ENCODE peak calls at places on chromosomes 7 and 10, in six cellular contexts. One of them, this sample, is unnamed.

GRCh38 chr10:31771345-31771831 is 157.2 kb downstream of the ARHGAP12 start:
- DNase-seq in CD8-positive, alpha-beta T cell: no peak
- DNase-seq in NB4: no peak
- DNase-seq in thyroid gland: no peak
- DNase-seq in kidney: no peak
- DNase-seq in WERI-Rb-1: no peak
- DNase-seq in this sample: peak

GRCh38 chr7:40674316-40674715 is 539.5 kb downstream of the SUGCT start:
- DNase-seq in CD8-positive, alpha-beta T cell: no peak
- DNase-seq in NB4: no peak
- DNase-seq in thyroid gland: no peak
- DNase-seq in kidney: no peak
- DNase-seq in WERI-Rb-1: no peak
- DNase-seq in this sample: no peak

GRCh38 chr10:63720072-63720537 is 198.9 kb downstream of the REEP3 start:
- DNase-seq in CD8-positive, alpha-beta T cell: peak
- DNase-seq in NB4: peak
- DNase-seq in thyroid gland: peak
- DNase-seq in kidney: no peak
- DNase-seq in WERI-Rb-1: peak
- DNase-seq in this sample: no peak

GRCh38 chr10:33336606-33337334 is 2.3 kb upstream of the NRP1 start:
- DNase-seq in CD8-positive, alpha-beta T cell: no peak
- DNase-seq in NB4: peak
- DNase-seq in thyroid gland: peak
- DNase-seq in kidney: peak
- DNase-seq in WERI-Rb-1: peak
- DNase-seq in this sample: no peak

GRCh38 chr7:63900394-63901203 is 98.0 kb upstream of the ZNF722 start:
- DNase-seq in CD8-positive, alpha-beta T cell: peak
- DNase-seq in NB4: peak
- DNase-seq in thyroid gland: peak
- DNase-seq in kidney: peak
- DNase-seq in WERI-Rb-1: no peak
- DNase-seq in this sample: no peak

GRCh38 chr7:106425017-106425719 is 140.4 kb upstream of the NAMPT start:
- DNase-seq in CD8-positive, alpha-beta T cell: no peak
- DNase-seq in NB4: peak
- DNase-seq in thyroid gland: peak
- DNase-seq in kidney: peak
- DNase-seq in WERI-Rb-1: no peak
- DNase-seq in this sample: peak

GRCh38 chr7:7667187-7667586 is 26.6 kb downstream of the UMAD1 start:
- DNase-seq in CD8-positive, alpha-beta T cell: no peak
- DNase-seq in NB4: no peak
- DNase-seq in thyroid gland: no peak
- DNase-seq in kidney: no peak
- DNase-seq in WERI-Rb-1: peak
- DNase-seq in this sample: no peak

GRCh38 chr7:116030626-116031276 is at the start of gene TFEC:
- DNase-seq in CD8-positive, alpha-beta T cell: no peak
- DNase-seq in NB4: peak
- DNase-seq in thyroid gland: no peak
- DNase-seq in kidney: no peak
- DNase-seq in WERI-Rb-1: no peak
- DNase-seq in this sample: no peak

GRCh38 chr10:63683686-63684085 is 162.5 kb downstream of the REEP3 start:
- DNase-seq in CD8-positive, alpha-beta T cell: no peak
- DNase-seq in NB4: no peak
- DNase-seq in thyroid gland: no peak
- DNase-seq in kidney: no peak
- DNase-seq in WERI-Rb-1: no peak
- DNase-seq in this sample: no peak

GRCh38 chr10:60536529-60537114 is 146.9 kb upstream of the ANK3 start:
- DNase-seq in CD8-positive, alpha-beta T cell: no peak
- DNase-seq in NB4: no peak
- DNase-seq in thyroid gland: no peak
- DNase-seq in kidney: no peak
- DNase-seq in WERI-Rb-1: no peak
- DNase-seq in this sample: peak

GRCh38 chr10:33271969-33272583 is 62.4 kb downstream of the NRP1 start:
- DNase-seq in CD8-positive, alpha-beta T cell: no peak
- DNase-seq in NB4: no peak
- DNase-seq in thyroid gland: no peak
- DNase-seq in kidney: no peak
- DNase-seq in WERI-Rb-1: no peak
- DNase-seq in this sample: no peak

GRCh38 chr7:14936530-14936929 is 34.0 kb upstream of the DGKB start:
- DNase-seq in CD8-positive, alpha-beta T cell: no peak
- DNase-seq in NB4: no peak
- DNase-seq in thyroid gland: no peak
- DNase-seq in kidney: peak
- DNase-seq in WERI-Rb-1: no peak
- DNase-seq in this sample: peak

GRCh38 chr10:119807960-119808697 is 64.5 kb downstream of the MCMBP start:
- DNase-seq in CD8-positive, alpha-beta T cell: no peak
- DNase-seq in NB4: peak
- DNase-seq in thyroid gland: no peak
- DNase-seq in kidney: no peak
- DNase-seq in WERI-Rb-1: no peak
- DNase-seq in this sample: peak

GRCh38 chr7:36600869-36601530 is 123.3 kb downstream of the AOAH start:
- DNase-seq in CD8-positive, alpha-beta T cell: no peak
- DNase-seq in NB4: no peak
- DNase-seq in thyroid gland: no peak
- DNase-seq in kidney: no peak
- DNase-seq in WERI-Rb-1: no peak
- DNase-seq in this sample: peak

GRCh38 chr7:99928994-99929729 is at the start of gene GJC3:
- DNase-seq in CD8-positive, alpha-beta T cell: peak
- DNase-seq in NB4: peak
- DNase-seq in thyroid gland: peak
- DNase-seq in kidney: peak
- DNase-seq in WERI-Rb-1: peak
- DNase-seq in this sample: no peak

GRCh38 chr10:116164291-116164690 is 108.7 kb downstream of the GFRA1 start:
- DNase-seq in CD8-positive, alpha-beta T cell: no peak
- DNase-seq in NB4: no peak
- DNase-seq in thyroid gland: no peak
- DNase-seq in kidney: no peak
- DNase-seq in WERI-Rb-1: no peak
- DNase-seq in this sample: no peak

GRCh38 chr7:17403996-17404395 is 105.5 kb downstream of the AHR start:
- DNase-seq in CD8-positive, alpha-beta T cell: no peak
- DNase-seq in NB4: peak
- DNase-seq in thyroid gland: no peak
- DNase-seq in kidney: no peak
- DNase-seq in WERI-Rb-1: no peak
- DNase-seq in this sample: no peak

GRCh38 chr10:3397846-3398245 is 225.3 kb upstream of the PITRM1 start:
- DNase-seq in CD8-positive, alpha-beta T cell: no peak
- DNase-seq in NB4: no peak
- DNase-seq in thyroid gland: no peak
- DNase-seq in kidney: peak
- DNase-seq in WERI-Rb-1: no peak
- DNase-seq in this sample: no peak

GRCh38 chr10:22693371-22693784 is 21.0 kb downstream of the PIP4K2A start:
- DNase-seq in CD8-positive, alpha-beta T cell: no peak
- DNase-seq in NB4: peak
- DNase-seq in thyroid gland: no peak
- DNase-seq in kidney: no peak
- DNase-seq in WERI-Rb-1: no peak
- DNase-seq in this sample: peak

GRCh38 chr7:44067064-44067951 is 1.9 kb upstream of the PGAM2 start:
- DNase-seq in CD8-positive, alpha-beta T cell: no peak
- DNase-seq in NB4: peak
- DNase-seq in thyroid gland: no peak
- DNase-seq in kidney: peak
- DNase-seq in WERI-Rb-1: no peak
- DNase-seq in this sample: no peak

GRCh38 chr7:143884978-143885559 is 16.9 kb downstream of the TCAF1 start:
- DNase-seq in CD8-positive, alpha-beta T cell: no peak
- DNase-seq in NB4: no peak
- DNase-seq in thyroid gland: peak
- DNase-seq in kidney: peak
- DNase-seq in WERI-Rb-1: peak
- DNase-seq in this sample: no peak

GRCh38 chr10:91032614-91033248 is 111.8 kb upstream of the ANKRD1 start:
- DNase-seq in CD8-positive, alpha-beta T cell: no peak
- DNase-seq in NB4: no peak
- DNase-seq in thyroid gland: no peak
- DNase-seq in kidney: no peak
- DNase-seq in WERI-Rb-1: no peak
- DNase-seq in this sample: peak

GRCh38 chr10:91035650-91036292 is 114.9 kb upstream of the ANKRD1 start:
- DNase-seq in CD8-positive, alpha-beta T cell: no peak
- DNase-seq in NB4: no peak
- DNase-seq in thyroid gland: no peak
- DNase-seq in kidney: no peak
- DNase-seq in WERI-Rb-1: no peak
- DNase-seq in this sample: no peak

GRCh38 chr10:91034494-91035157 is 113.7 kb upstream of the ANKRD1 start:
- DNase-seq in CD8-positive, alpha-beta T cell: no peak
- DNase-seq in NB4: no peak
- DNase-seq in thyroid gland: peak
- DNase-seq in kidney: peak
- DNase-seq in WERI-Rb-1: no peak
- DNase-seq in this sample: peak

GRCh38 chr10:91033536-91033935 is 112.6 kb upstream of the ANKRD1 start:
- DNase-seq in CD8-positive, alpha-beta T cell: no peak
- DNase-seq in NB4: no peak
- DNase-seq in thyroid gland: no peak
- DNase-seq in kidney: no peak
- DNase-seq in WERI-Rb-1: no peak
- DNase-seq in this sample: no peak

DNA sequence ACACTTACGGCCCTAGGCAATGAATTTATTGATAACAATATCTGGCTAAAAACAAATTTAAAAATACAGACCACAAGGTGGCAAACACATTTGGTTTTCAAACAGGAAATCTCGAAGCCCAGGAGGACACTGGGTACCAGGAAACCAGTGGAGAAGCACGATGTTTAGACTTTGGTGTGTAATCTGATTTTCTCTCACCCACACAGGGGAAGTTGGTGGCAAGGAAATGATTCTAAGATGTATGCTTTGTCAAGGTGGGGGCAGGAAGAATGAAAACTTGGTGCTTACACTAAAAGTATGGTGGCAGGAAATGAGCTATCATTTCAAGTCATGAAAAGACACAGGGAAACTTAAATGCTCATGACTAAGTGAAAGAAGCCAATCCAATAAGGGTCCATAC is 113.2 kb upstream of the ANKRD1 start:
- DNase-seq in CD8-positive, alpha-beta T cell: peak
- DNase-seq in NB4: no peak
- DNase-seq in thyroid gland: no peak
- DNase-seq in kidney: no peak
- DNase-seq in WERI-Rb-1: no peak
- DNase-seq in this sample: no peak
- H3K4me3 ChIP-seq in CD8-positive, alpha-beta T cell: no peak
- H3K4me3 ChIP-seq in NB4: no peak
- H3K4me3 ChIP-seq in thyroid gland: no peak
- H3K4me3 ChIP-seq in kidney: no peak
- H3K4me3 ChIP-seq in WERI-Rb-1: no peak
- H3K4me3 ChIP-seq in this sample: no peak

DNA sequence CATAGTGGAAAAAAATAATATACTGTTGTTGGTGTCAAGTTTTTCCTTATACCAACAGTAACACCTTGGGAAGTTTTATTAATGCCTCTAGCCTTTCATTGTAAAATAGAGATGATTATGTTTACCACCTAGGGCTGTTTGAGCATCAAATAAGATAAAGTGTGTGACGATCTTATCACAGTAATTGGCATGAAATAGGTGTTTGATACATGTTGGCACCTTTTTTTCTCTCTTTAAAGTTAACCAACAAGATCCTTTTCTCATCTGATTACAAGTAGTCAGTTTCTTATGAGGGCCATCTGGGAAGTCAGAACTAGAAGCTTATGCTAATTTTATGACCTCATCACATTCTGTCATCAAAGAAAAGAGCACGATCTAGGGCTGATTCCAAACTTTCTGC is 669.5 kb downstream of the CCSER2 start:
- DNase-seq in CD8-positive, alpha-beta T cell: no peak
- DNase-seq in NB4: no peak
- DNase-seq in thyroid gland: no peak
- DNase-seq in kidney: no peak
- DNase-seq in WERI-Rb-1: no peak
- DNase-seq in this sample: no peak
- H3K4me3 ChIP-seq in CD8-positive, alpha-beta T cell: no peak
- H3K4me3 ChIP-seq in NB4: no peak
- H3K4me3 ChIP-seq in thyroid gland: no peak
- H3K4me3 ChIP-seq in kidney: no peak
- H3K4me3 ChIP-seq in WERI-Rb-1: no peak
- H3K4me3 ChIP-seq in this sample: no peak

GRCh38 chr7:1920886-1921285 is 250.8 kb downstream of the ELFN1 start:
- DNase-seq in CD8-positive, alpha-beta T cell: no peak
- DNase-seq in NB4: no peak
- DNase-seq in thyroid gland: no peak
- DNase-seq in kidney: peak
- DNase-seq in WERI-Rb-1: no peak
- DNase-seq in this sample: no peak
- H3K4me3 ChIP-seq in CD8-positive, alpha-beta T cell: peak
- H3K4me3 ChIP-seq in NB4: no peak
- H3K4me3 ChIP-seq in thyroid gland: no peak
- H3K4me3 ChIP-seq in kidney: no peak
- H3K4me3 ChIP-seq in WERI-Rb-1: no peak
- H3K4me3 ChIP-seq in this sample: no peak

DNA sequence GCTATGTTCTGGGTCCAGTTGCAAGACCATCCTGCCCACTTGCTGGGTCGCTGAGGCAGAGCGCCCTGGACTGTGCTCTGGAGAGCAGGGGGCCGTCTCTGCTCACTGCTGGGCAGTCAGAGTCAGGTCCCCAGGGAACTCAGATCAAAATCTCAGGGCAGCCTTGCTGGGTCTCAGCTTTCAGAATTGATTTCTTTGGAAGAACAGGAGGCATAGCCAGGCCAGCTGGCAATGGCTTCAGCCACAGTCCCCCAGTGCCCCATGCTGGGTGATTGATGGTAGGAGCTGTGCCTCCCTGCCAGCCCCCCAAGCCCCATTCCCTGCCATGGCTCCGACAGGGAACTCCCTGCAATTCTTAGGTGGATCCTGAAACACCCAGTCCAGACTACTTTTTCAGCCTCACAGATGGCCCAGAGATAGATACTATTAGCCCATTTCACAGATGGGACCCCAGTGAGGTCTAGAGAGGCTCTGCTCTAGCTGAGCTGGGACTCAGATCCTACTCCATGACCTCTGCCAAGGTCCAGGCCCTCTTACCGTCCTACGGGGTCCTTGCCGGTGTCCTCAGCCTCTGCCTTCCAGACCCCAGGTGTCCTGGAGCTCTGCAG is 470 bp downstream of the MMRN2 start:
- DNase-seq in CD8-positive, alpha-beta T cell: no peak
- DNase-seq in NB4: no peak
- DNase-seq in thyroid gland: no peak
- DNase-seq in kidney: peak
- DNase-seq in WERI-Rb-1: no peak
- DNase-seq in this sample: no peak
- H3K4me3 ChIP-seq in CD8-positive, alpha-beta T cell: no peak
- H3K4me3 ChIP-seq in NB4: no peak
- H3K4me3 ChIP-seq in thyroid gland: no peak
- H3K4me3 ChIP-seq in kidney: peak
- H3K4me3 ChIP-seq in WERI-Rb-1: no peak
- H3K4me3 ChIP-seq in this sample: no peak